ENCODE peak calls at places on chromosomes 12 and 14, in six cellular contexts. S is frontal cortex, D is ecto neural progenitor cell, N is NCI-H1105 treated with DMSO at 0.1 percent for 48 hours, W is left lung, U is left colon. F is an unnamed sample.

GRCh38 chr12:40016960-40017359 is 88.9 kb downstream of the SLC2A13 start:
- DNase-seq in S (no peak), U (peak), D (no peak), W (no peak), N (no peak), F (no peak)

GRCh38 chr14:59265808-59266207 is 77.3 kb downstream of the DAAM1 start:
- DNase-seq in S (no peak), U (no peak), N (no peak), W (no peak), D (no peak), F (no peak)

GRCh38 chr12:13680916-13681315 is 300.5 kb downstream of the GRIN2B start:
- DNase-seq in S (no peak), W (no peak), U (no peak), N (no peak), D (no peak), F (no peak)

GRCh38 chr12:78802593-78802992 is 62.0 kb upstream of the SYT1 start:
- DNase-seq in D (no peak), W (no peak), U (no peak), N (no peak), S (no peak), F (no peak)

GRCh38 chr12:93662961-93663728 is 14.0 kb upstream of the CRADD start:
- DNase-seq in S (no peak), W (no peak), D (no peak), U (no peak), N (no peak), F (no peak)

GRCh38 chr14:105927661-105928060 is 401.3 kb downstream of the TMEM121 start:
- DNase-seq in U (peak), W (peak), D (no peak), S (no peak), N (no peak), F (peak)

GRCh38 chr12:44459569-44459968 is 416.5 kb downstream of the NELL2 start:
- DNase-seq in U (no peak), S (no peak), W (no peak), N (no peak), D (no peak), F (no peak)

GRCh38 chr12:12725956-12726542 is 8.9 kb downstream of the CDKN1B start:
- DNase-seq in W (no peak), U (no peak), S (no peak), N (no peak), D (no peak), F (no peak)

GRCh38 chr12:24491968-24492367 is 456.9 kb downstream of the BCAT1 start:
- DNase-seq in D (no peak), N (no peak), U (no peak), W (no peak), S (no peak), F (no peak)

GRCh38 chr12:77685112-77685511 is 145.6 kb upstream of the NAV3 start:
- DNase-seq in W (peak), U (peak), S (no peak), D (peak), N (peak), F (no peak)

GRCh38 chr14:32306549-32306948 is 22.5 kb upstream of the AKAP6 start:
- DNase-seq in N (no peak), U (no peak), S (no peak), W (no peak), D (no peak), F (no peak)

GRCh38 chr14:92930737-92931602 is 8.0 kb downstream of the CHGA start:
- DNase-seq in S (no peak), W (no peak), N (no peak), U (no peak), D (no peak), F (no peak)

GRCh38 chr12:124453419-124454351 is 113.7 kb downstream of the NCOR2 start:
- DNase-seq in W (peak), D (no peak), U (peak), N (no peak), S (peak), F (peak)

GRCh38 chr14:23169622-23170021 is 13.8 kb downstream of the SLC7A8 start:
- DNase-seq in U (no peak), W (no peak), S (no peak), D (no peak), N (no peak), F (no peak)

GRCh38 chr14:96105089-96105920 is 66.1 kb downstream of the C14orf132 start:
- DNase-seq in N (no peak), S (no peak), D (no peak), U (peak), W (no peak), F (no peak)

GRCh38 chr12:15505616-15506015 is 183.3 kb downstream of the PTPRO start:
- DNase-seq in N (no peak), W (no peak), U (no peak), D (no peak), S (no peak), F (no peak)

GRCh38 chr14:92692822-92693226 is 55.6 kb downstream of the LGMN start:
- DNase-seq in W (peak), N (peak), S (no peak), D (no peak), U (peak), F (peak)

GRCh38 chr12:1369942-1370620 is 224.3 kb downstream of the FBXL14 start:
- DNase-seq in U (no peak), S (no peak), W (no peak), N (no peak), D (no peak), F (no peak)

GRCh38 chr14:32307881-32308582 is 21.1 kb upstream of the AKAP6 start:
- DNase-seq in S (no peak), U (peak), W (no peak), D (no peak), N (no peak), F (no peak)

GRCh38 chr14:76762617-76763361 is 1.5 kb downstream of the VASH1 start:
- DNase-seq in U (no peak), S (no peak), N (no peak), W (no peak), D (peak), F (no peak)

GRCh38 chr14:68549966-68550705 is 242.7 kb downstream of the ZFP36L1 start:
- DNase-seq in W (no peak), S (no peak), U (no peak), D (peak), N (no peak), F (no peak)

GRCh38 chr14:94940263-94940993 is 170.5 kb upstream of the GSC start:
- DNase-seq in D (no peak), S (no peak), N (no peak), U (no peak), W (no peak), F (no peak)

GRCh38 chr14:23864252-23864651 is 89.3 kb upstream of the DHRS4 start:
- DNase-seq in U (no peak), N (no peak), S (no peak), D (no peak), W (no peak), F (no peak)

GRCh38 chr14:80291099-80291498 is 79.8 kb upstream of the DIO2 start:
- DNase-seq in W (no peak), D (no peak), S (no peak), U (no peak), N (no peak), F (no peak)

GRCh38 chr12:131091976-131092691 is 138.4 kb downstream of the ADGRD1 start:
- DNase-seq in S (no peak), W (peak), N (no peak), U (peak), D (peak), F (peak)

GRCh38 chr12:109737111-109737510 is 23.5 kb downstream of the FAM222A start:
- DNase-seq in W (no peak), S (no peak), D (no peak), N (no peak), U (no peak), F (peak)

GRCh38 chr14:105475269-105475915 is 771 bp downstream of the CRIP2 start:
- DNase-seq in N (no peak), W (no peak), D (no peak), U (no peak), S (peak), F (no peak)

GRCh38 chr12:76049575-76050251 is 18.1 kb upstream of the PHLDA1 start:
- DNase-seq in D (no peak), W (no peak), S (no peak), N (no peak), U (no peak), F (no peak)

GRCh38 chr12:5459051-5459782 is 27.3 kb downstream of the NTF3 start:
- DNase-seq in D (no peak), W (no peak), U (no peak), N (no peak), S (no peak), F (no peak)

GRCh38 chr14:74616507-74616906 is 4.5 kb upstream of the LTBP2 start:
- DNase-seq in U (no peak), D (no peak), N (no peak), S (no peak), W (no peak), F (no peak)

GRCh38 chr12:122106891-122107660 is 28.5 kb downstream of the MLXIP start:
- DNase-seq in S (no peak), W (peak), U (peak), D (no peak), N (no peak), F (peak)

GRCh38 chr12:92070054-92070863 is 75.4 kb downstream of the BTG1 start:
- DNase-seq in W (no peak), N (no peak), S (no peak), D (no peak), U (peak), F (no peak)

GRCh38 chr12:124716208-124717141 is 147.2 kb downstream of the SCARB1 start:
- DNase-seq in D (no peak), S (no peak), U (no peak), W (peak), N (peak), F (peak)

GRCh38 chr12:68245071-68246021 is 8.1 kb downstream of the IL22 start:
- DNase-seq in U (no peak), D (peak), N (no peak), W (no peak), S (no peak), F (no peak)

GRCh38 chr12:121214171-121214777 is 4.3 kb downstream of the P2RX4 start:
- DNase-seq in N (no peak), W (no peak), D (no peak), S (no peak), U (no peak), F (no peak)

GRCh38 chr14:89952581-89952980 is 1.9 kb downstream of the EFCAB11 start:
- DNase-seq in S (no peak), U (no peak), N (no peak), W (no peak), D (no peak), F (no peak)

GRCh38 chr14:35532783-35533356 is 1.1 kb upstream of the INSM2 start:
- DNase-seq in S (no peak), N (peak), U (no peak), W (no peak), D (no peak), F (no peak)

GRCh38 chr14:105315941-105316562 is 1.5 kb downstream of the PACS2 start:
- DNase-seq in S (no peak), U (no peak), N (no peak), D (peak), W (peak), F (no peak)

GRCh38 chr12:8562310-8562709 is 21.6 kb upstream of the CLEC4E start:
- DNase-seq in U (no peak), W (no peak), S (no peak), N (no peak), D (no peak), F (no peak)

GRCh38 chr14:97580923-97581495 is 783.8 kb downstream of the VRK1 start:
- DNase-seq in W (no peak), U (no peak), N (no peak), D (peak), S (no peak), F (no peak)